ENCODE peak calls at places on chromosomes 12 and 14, in nine cellular contexts. F, A, W, N, I, P, Y, E and C are unnamed samples.

GRCh38 chr12:104494816-104495158 is 38.0 kb downstream of the CHST11 start:
- DNase-seq in F (no peak), A (no peak), W (no peak), N (no peak), I (no peak), P (no peak), Y (peak; percentile 33), E (no peak), C (no peak)

GRCh38 chr12:2291182-2291832 is 238.5 kb downstream of the CACNA1C start:
- DNase-seq in F (no peak), A (peak; percentile 41), W (no peak), N (no peak), I (peak; percentile 36), P (peak; percentile 12), Y (no peak), E (peak; percentile 20), C (no peak)

GRCh38 chr14:102993523-102993922 is 63.8 kb downstream of the CDC42BPB start:
- DNase-seq in F (peak; percentile 50), A (no peak), W (no peak), N (peak; percentile 59), I (no peak), P (no peak), Y (no peak), E (no peak), C (no peak)

GRCh38 chr14:51548187-51548586 is 103.5 kb upstream of the FRMD6 start:
- DNase-seq in F (no peak), A (no peak), W (no peak), N (peak; percentile 66), I (no peak), P (no peak), Y (no peak), E (no peak), C (no peak)

GRCh38 chr14:88542857-88543795 is 11.7 kb downstream of the PTPN21 start:
- DNase-seq in F (no peak), A (no peak), W (no peak), N (peak; percentile 25), I (no peak), P (no peak), Y (no peak), E (no peak), C (no peak)

GRCh38 chr14:59281613-59282012 is 93.1 kb downstream of the DAAM1 start:
- DNase-seq in F (no peak), A (no peak), W (no peak), N (peak; percentile 82), I (no peak), P (no peak), Y (no peak), E (no peak), C (no peak)

GRCh38 chr12:72330291-72330690 is 58.1 kb downstream of the TRHDE start:
- DNase-seq in F (peak; percentile 17), A (no peak), W (no peak), N (peak; percentile 61), I (no peak), P (no peak), Y (no peak), E (no peak), C (no peak)

GRCh38 chr12:57540998-57541397 is 6.0 kb downstream of the DCTN2 start:
- DNase-seq in F (no peak), A (no peak), W (no peak), N (peak; percentile 44), I (no peak), P (no peak), Y (no peak), E (no peak), C (no peak)

GRCh38 chr14:103121846-103122577 is 1.2 kb upstream of the TNFAIP2 start:
- DNase-seq in F (no peak), A (no peak), W (no peak), N (peak; percentile 80), I (no peak), P (no peak), Y (no peak), E (peak; percentile 97), C (peak; percentile 81)

GRCh38 chr12:23929906-23930305 is 19.6 kb downstream of the SOX5 start:
- DNase-seq in F (no peak), A (no peak), W (no peak), N (peak; percentile 7), I (no peak), P (no peak), Y (no peak), E (no peak), C (no peak)